ENCODE peak calls at places on chromosome 14, in six cellular contexts. One of them, this sample, is unnamed.

GRCh38 chr14:21668377-21668776 is 5.2 kb downstream of the OR4E1 start:
- DNase-seq in GOT3: no peak
- DNase-seq in activated naive CD4-positive, alpha-beta T cell: no peak
- DNase-seq in effector memory CD4-positive, alpha-beta T cell: no peak
- DNase-seq in fibroblast of the aortic adventitia: peak
- DNase-seq in Calu3: no peak
- DNase-seq in this sample: no peak

GRCh38 chr14:92507174-92507768 is 6.3 kb upstream of the RIN3 start:
- DNase-seq in GOT3: no peak
- DNase-seq in activated naive CD4-positive, alpha-beta T cell: no peak
- DNase-seq in effector memory CD4-positive, alpha-beta T cell: no peak
- DNase-seq in fibroblast of the aortic adventitia: no peak
- DNase-seq in Calu3: peak
- DNase-seq in this sample: no peak

GRCh38 chr14:93332032-93332852 is 594 bp downstream of the BTBD7 start:
- DNase-seq in GOT3: no peak
- DNase-seq in activated naive CD4-positive, alpha-beta T cell: no peak
- DNase-seq in effector memory CD4-positive, alpha-beta T cell: no peak
- DNase-seq in fibroblast of the aortic adventitia: peak
- DNase-seq in Calu3: peak
- DNase-seq in this sample: peak

GRCh38 chr14:58824106-58824505 is 186.3 kb downstream of the DACT1 start:
- DNase-seq in GOT3: no peak
- DNase-seq in activated naive CD4-positive, alpha-beta T cell: no peak
- DNase-seq in effector memory CD4-positive, alpha-beta T cell: no peak
- DNase-seq in fibroblast of the aortic adventitia: no peak
- DNase-seq in Calu3: no peak
- DNase-seq in this sample: no peak

GRCh38 chr14:60642270-60642789 is 6.9 kb downstream of the SIX1 start:
- DNase-seq in GOT3: no peak
- DNase-seq in activated naive CD4-positive, alpha-beta T cell: no peak
- DNase-seq in effector memory CD4-positive, alpha-beta T cell: no peak
- DNase-seq in fibroblast of the aortic adventitia: no peak
- DNase-seq in Calu3: no peak
- DNase-seq in this sample: peak

GRCh38 chr14:92903359-92903758 is 19.6 kb upstream of the CHGA start:
- DNase-seq in GOT3: no peak
- DNase-seq in activated naive CD4-positive, alpha-beta T cell: no peak
- DNase-seq in effector memory CD4-positive, alpha-beta T cell: no peak
- DNase-seq in fibroblast of the aortic adventitia: no peak
- DNase-seq in Calu3: no peak
- DNase-seq in this sample: no peak

GRCh38 chr14:50013198-50013918 is 103.0 kb downstream of the VCPKMT start:
- DNase-seq in GOT3: no peak
- DNase-seq in activated naive CD4-positive, alpha-beta T cell: no peak
- DNase-seq in effector memory CD4-positive, alpha-beta T cell: no peak
- DNase-seq in fibroblast of the aortic adventitia: no peak
- DNase-seq in Calu3: peak
- DNase-seq in this sample: no peak

GRCh38 chr14:106372870-106373657 is 846.7 kb downstream of the TMEM121 start:
- DNase-seq in GOT3: no peak
- DNase-seq in activated naive CD4-positive, alpha-beta T cell: peak
- DNase-seq in effector memory CD4-positive, alpha-beta T cell: peak
- DNase-seq in fibroblast of the aortic adventitia: no peak
- DNase-seq in Calu3: peak
- DNase-seq in this sample: no peak

GRCh38 chr14:77240336-77240915 is 30.6 kb downstream of the NGB start:
- DNase-seq in GOT3: no peak
- DNase-seq in activated naive CD4-positive, alpha-beta T cell: no peak
- DNase-seq in effector memory CD4-positive, alpha-beta T cell: no peak
- DNase-seq in fibroblast of the aortic adventitia: no peak
- DNase-seq in Calu3: no peak
- DNase-seq in this sample: no peak

GRCh38 chr14:100775831-100776591 is 49.3 kb downstream of the DLK1 start:
- DNase-seq in GOT3: no peak
- DNase-seq in activated naive CD4-positive, alpha-beta T cell: no peak
- DNase-seq in effector memory CD4-positive, alpha-beta T cell: no peak
- DNase-seq in fibroblast of the aortic adventitia: no peak
- DNase-seq in Calu3: no peak
- DNase-seq in this sample: no peak

GRCh38 chr14:60933920-60934655 is 46.8 kb downstream of the TRMT5 start:
- DNase-seq in GOT3: no peak
- DNase-seq in activated naive CD4-positive, alpha-beta T cell: no peak
- DNase-seq in effector memory CD4-positive, alpha-beta T cell: no peak
- DNase-seq in fibroblast of the aortic adventitia: no peak
- DNase-seq in Calu3: no peak
- DNase-seq in this sample: no peak

This sample was measured in mesothelial cell of epicardium.